ENCODE peak calls at places on chromosomes 11 and 22, in five cellular contexts. One of them, this sample, is unnamed.

GRCh38 chr11:35272391-35272821 is 133.4 kb downstream of the CD44 start:
- DNase-seq in NCI-H1092: no peak
- DNase-seq in naive thymus-derived CD8-positive, alpha-beta T cell: peak
- DNase-seq in substantia nigra: peak
- DNase-seq in hippocampal formation: peak
- DNase-seq in this sample: no peak

GRCh38 chr22:37659066-37659896 is 758 bp downstream of the PDXP start:
- DNase-seq in NCI-H1092: no peak
- DNase-seq in naive thymus-derived CD8-positive, alpha-beta T cell: no peak
- DNase-seq in substantia nigra: peak
- DNase-seq in hippocampal formation: no peak
- DNase-seq in this sample: no peak

GRCh38 chr11:102813484-102813883 is 15.5 kb upstream of the MMP1 start:
- DNase-seq in NCI-H1092: no peak
- DNase-seq in naive thymus-derived CD8-positive, alpha-beta T cell: no peak
- DNase-seq in substantia nigra: no peak
- DNase-seq in hippocampal formation: no peak
- DNase-seq in this sample: no peak

GRCh38 chr11:28899706-28900105 is 791.5 kb downstream of the METTL15 start:
- DNase-seq in NCI-H1092: no peak
- DNase-seq in naive thymus-derived CD8-positive, alpha-beta T cell: no peak
- DNase-seq in substantia nigra: no peak
- DNase-seq in hippocampal formation: no peak
- DNase-seq in this sample: no peak

GRCh38 chr11:10181811-10182210 is 112.2 kb downstream of the SBF2 start:
- DNase-seq in NCI-H1092: no peak
- DNase-seq in naive thymus-derived CD8-positive, alpha-beta T cell: no peak
- DNase-seq in substantia nigra: no peak
- DNase-seq in hippocampal formation: no peak
- DNase-seq in this sample: no peak

GRCh38 chr11:788953-789940 is 643 bp downstream of the CEND1 start:
- DNase-seq in NCI-H1092: no peak
- DNase-seq in naive thymus-derived CD8-positive, alpha-beta T cell: no peak
- DNase-seq in substantia nigra: no peak
- DNase-seq in hippocampal formation: no peak
- DNase-seq in this sample: no peak

GRCh38 chr11:17540807-17541206 is 3.4 kb downstream of the USH1C start:
- DNase-seq in NCI-H1092: no peak
- DNase-seq in naive thymus-derived CD8-positive, alpha-beta T cell: no peak
- DNase-seq in substantia nigra: no peak
- DNase-seq in hippocampal formation: no peak
- DNase-seq in this sample: no peak

GRCh38 chr11:44285756-44286155 is 24.2 kb downstream of the ALX4 start:
- DNase-seq in NCI-H1092: no peak
- DNase-seq in naive thymus-derived CD8-positive, alpha-beta T cell: no peak
- DNase-seq in substantia nigra: no peak
- DNase-seq in hippocampal formation: no peak
- DNase-seq in this sample: no peak

GRCh38 chr22:27927608-27928007 is 8.6 kb upstream of the PITPNB start:
- DNase-seq in NCI-H1092: no peak
- DNase-seq in naive thymus-derived CD8-positive, alpha-beta T cell: no peak
- DNase-seq in substantia nigra: no peak
- DNase-seq in hippocampal formation: no peak
- DNase-seq in this sample: no peak

GRCh38 chr11:4636962-4637661 is at the start of gene OR51D1:
- DNase-seq in NCI-H1092: peak
- DNase-seq in naive thymus-derived CD8-positive, alpha-beta T cell: peak
- DNase-seq in substantia nigra: peak
- DNase-seq in hippocampal formation: peak
- DNase-seq in this sample: no peak

GRCh38 chr11:5992604-5993251 is 5.9 kb upstream of the OR52L1 start:
- DNase-seq in NCI-H1092: no peak
- DNase-seq in naive thymus-derived CD8-positive, alpha-beta T cell: no peak
- DNase-seq in substantia nigra: no peak
- DNase-seq in hippocampal formation: no peak
- DNase-seq in this sample: no peak

GRCh38 chr11:74686792-74687191 is 44.4 kb downstream of the CHRDL2 start:
- DNase-seq in NCI-H1092: no peak
- DNase-seq in naive thymus-derived CD8-positive, alpha-beta T cell: no peak
- DNase-seq in substantia nigra: no peak
- DNase-seq in hippocampal formation: no peak
- DNase-seq in this sample: no peak

GRCh38 chr11:43825217-43825816 is 55.3 kb upstream of the ALKBH3 start:
- DNase-seq in NCI-H1092: no peak
- DNase-seq in naive thymus-derived CD8-positive, alpha-beta T cell: no peak
- DNase-seq in substantia nigra: no peak
- DNase-seq in hippocampal formation: no peak
- DNase-seq in this sample: no peak

GRCh38 chr11:19992162-19992561 is 168.1 kb downstream of the DBX1 start:
- DNase-seq in NCI-H1092: no peak
- DNase-seq in naive thymus-derived CD8-positive, alpha-beta T cell: no peak
- DNase-seq in substantia nigra: no peak
- DNase-seq in hippocampal formation: no peak
- DNase-seq in this sample: no peak

GRCh38 chr22:28137036-28137435 is 218.0 kb upstream of the PITPNB start:
- DNase-seq in NCI-H1092: no peak
- DNase-seq in naive thymus-derived CD8-positive, alpha-beta T cell: no peak
- DNase-seq in substantia nigra: no peak
- DNase-seq in hippocampal formation: no peak
- DNase-seq in this sample: no peak

GRCh38 chr11:101133190-101133589 is 3.6 kb upstream of the PGR start:
- DNase-seq in NCI-H1092: no peak
- DNase-seq in naive thymus-derived CD8-positive, alpha-beta T cell: no peak
- DNase-seq in substantia nigra: no peak
- DNase-seq in hippocampal formation: no peak
- DNase-seq in this sample: no peak

GRCh38 chr11:46072172-46072964 is 48.9 kb downstream of the PHF21A start:
- DNase-seq in NCI-H1092: no peak
- DNase-seq in naive thymus-derived CD8-positive, alpha-beta T cell: no peak
- DNase-seq in substantia nigra: no peak
- DNase-seq in hippocampal formation: no peak
- DNase-seq in this sample: no peak

GRCh38 chr11:27075655-27076054 is 35.0 kb downstream of the BBOX1 start:
- DNase-seq in NCI-H1092: no peak
- DNase-seq in naive thymus-derived CD8-positive, alpha-beta T cell: no peak
- DNase-seq in substantia nigra: no peak
- DNase-seq in hippocampal formation: no peak
- DNase-seq in this sample: no peak

GRCh38 chr11:82775736-82776346 is 42.2 kb upstream of the FAM181B start:
- DNase-seq in NCI-H1092: no peak
- DNase-seq in naive thymus-derived CD8-positive, alpha-beta T cell: peak
- DNase-seq in substantia nigra: peak
- DNase-seq in hippocampal formation: peak
- DNase-seq in this sample: no peak

GRCh38 chr11:85232559-85232958 is 394.6 kb downstream of the DLG2 start:
- DNase-seq in NCI-H1092: no peak
- DNase-seq in naive thymus-derived CD8-positive, alpha-beta T cell: no peak
- DNase-seq in substantia nigra: no peak
- DNase-seq in hippocampal formation: no peak
- DNase-seq in this sample: no peak

GRCh38 chr11:131754671-131755070 is 384.3 kb downstream of the NTM start:
- DNase-seq in NCI-H1092: no peak
- DNase-seq in naive thymus-derived CD8-positive, alpha-beta T cell: no peak
- DNase-seq in substantia nigra: no peak
- DNase-seq in hippocampal formation: no peak
- DNase-seq in this sample: no peak

GRCh38 chr11:128448487-128448886 is 138.9 kb downstream of the ETS1 start:
- DNase-seq in NCI-H1092: no peak
- DNase-seq in naive thymus-derived CD8-positive, alpha-beta T cell: no peak
- DNase-seq in substantia nigra: no peak
- DNase-seq in hippocampal formation: no peak
- DNase-seq in this sample: no peak

GRCh38 chr11:1335264-1335810 is 25.9 kb upstream of the TOLLIP start:
- DNase-seq in NCI-H1092: no peak
- DNase-seq in naive thymus-derived CD8-positive, alpha-beta T cell: no peak
- DNase-seq in substantia nigra: no peak
- DNase-seq in hippocampal formation: no peak
- DNase-seq in this sample: no peak

GRCh38 chr11:17354070-17354924 is 2.7 kb downstream of the NCR3LG1 start:
- DNase-seq in NCI-H1092: peak
- DNase-seq in naive thymus-derived CD8-positive, alpha-beta T cell: peak
- DNase-seq in substantia nigra: peak
- DNase-seq in hippocampal formation: peak
- DNase-seq in this sample: peak

GRCh38 chr11:130831506-130832385 is 84.5 kb downstream of the SNX19 start:
- DNase-seq in NCI-H1092: no peak
- DNase-seq in naive thymus-derived CD8-positive, alpha-beta T cell: no peak
- DNase-seq in substantia nigra: no peak
- DNase-seq in hippocampal formation: no peak
- DNase-seq in this sample: no peak

GRCh38 chr22:36244522-36245391 is 5.4 kb upstream of the APOL2 start:
- DNase-seq in NCI-H1092: no peak
- DNase-seq in naive thymus-derived CD8-positive, alpha-beta T cell: no peak
- DNase-seq in substantia nigra: no peak
- DNase-seq in hippocampal formation: no peak
- DNase-seq in this sample: no peak

GRCh38 chr11:47399860-47400812 is 8.3 kb upstream of the SLC39A13 start:
- DNase-seq in NCI-H1092: no peak
- DNase-seq in naive thymus-derived CD8-positive, alpha-beta T cell: peak
- DNase-seq in substantia nigra: no peak
- DNase-seq in hippocampal formation: no peak
- DNase-seq in this sample: no peak

GRCh38 chr22:36781656-36782627 is 6.0 kb upstream of the IFT27 start:
- DNase-seq in NCI-H1092: peak
- DNase-seq in naive thymus-derived CD8-positive, alpha-beta T cell: peak
- DNase-seq in substantia nigra: peak
- DNase-seq in hippocampal formation: peak
- DNase-seq in this sample: peak

GRCh38 chr11:65870706-65871681 is 1.6 kb downstream of the EFEMP2 start:
- DNase-seq in NCI-H1092: no peak
- DNase-seq in naive thymus-derived CD8-positive, alpha-beta T cell: no peak
- DNase-seq in substantia nigra: no peak
- DNase-seq in hippocampal formation: no peak
- DNase-seq in this sample: no peak

GRCh38 chr22:37321288-37321687 is 39.0 kb downstream of the CYTH4 start:
- DNase-seq in NCI-H1092: no peak
- DNase-seq in naive thymus-derived CD8-positive, alpha-beta T cell: no peak
- DNase-seq in substantia nigra: no peak
- DNase-seq in hippocampal formation: no peak
- DNase-seq in this sample: no peak

GRCh38 chr11:69166186-69167115 is 10.7 kb downstream of the SMIM38 start:
- DNase-seq in NCI-H1092: no peak
- DNase-seq in naive thymus-derived CD8-positive, alpha-beta T cell: no peak
- DNase-seq in substantia nigra: peak
- DNase-seq in hippocampal formation: no peak
- DNase-seq in this sample: peak

GRCh38 chr11:62487136-62487535 is 59.5 kb downstream of the AHNAK start:
- DNase-seq in NCI-H1092: no peak
- DNase-seq in naive thymus-derived CD8-positive, alpha-beta T cell: no peak
- DNase-seq in substantia nigra: no peak
- DNase-seq in hippocampal formation: no peak
- DNase-seq in this sample: no peak

GRCh38 chr22:47127441-47127871 is 365.0 kb downstream of the TBC1D22A start:
- DNase-seq in NCI-H1092: no peak
- DNase-seq in naive thymus-derived CD8-positive, alpha-beta T cell: no peak
- DNase-seq in substantia nigra: no peak
- DNase-seq in hippocampal formation: no peak
- DNase-seq in this sample: no peak

GRCh38 chr22:22944268-22944985 is 56.8 kb downstream of the IGLL5 start:
- DNase-seq in NCI-H1092: no peak
- DNase-seq in naive thymus-derived CD8-positive, alpha-beta T cell: no peak
- DNase-seq in substantia nigra: no peak
- DNase-seq in hippocampal formation: no peak
- DNase-seq in this sample: no peak

GRCh38 chr22:39414886-39415285 is 15.3 kb downstream of the TAB1 start:
- DNase-seq in NCI-H1092: no peak
- DNase-seq in naive thymus-derived CD8-positive, alpha-beta T cell: no peak
- DNase-seq in substantia nigra: no peak
- DNase-seq in hippocampal formation: peak
- DNase-seq in this sample: no peak

GRCh38 chr11:2213890-2214526 is 42.4 kb upstream of the TH start:
- DNase-seq in NCI-H1092: no peak
- DNase-seq in naive thymus-derived CD8-positive, alpha-beta T cell: no peak
- DNase-seq in substantia nigra: no peak
- DNase-seq in hippocampal formation: no peak
- DNase-seq in this sample: no peak

GRCh38 chr11:61683961-61684869 is 4.0 kb downstream of the DAGLA start:
- DNase-seq in NCI-H1092: no peak
- DNase-seq in naive thymus-derived CD8-positive, alpha-beta T cell: peak
- DNase-seq in substantia nigra: no peak
- DNase-seq in hippocampal formation: no peak
- DNase-seq in this sample: no peak

GRCh38 chr11:119149371-119150275 is 771 bp downstream of the ABCG4 start:
- DNase-seq in NCI-H1092: no peak
- DNase-seq in naive thymus-derived CD8-positive, alpha-beta T cell: no peak
- DNase-seq in substantia nigra: no peak
- DNase-seq in hippocampal formation: no peak
- DNase-seq in this sample: no peak